ENCODE peak calls at places on chromosomes 2 and 18, in eight cellular contexts. Y is H9, H is psoas muscle, E is fibroblast of lung, P is progenitor cell of endocrine pancreas, J is endodermal cell, O is mesothelial cell of epicardium, G is stomach. I is an unnamed sample.

GRCh38 chr2:219119422-219120043 is 41.1 kb downstream of the NHEJ1 start:
- DNase-seq in J (peak), O (peak), E (peak), P (peak), H (peak), G (peak), Y (peak), I (peak)

GRCh38 chr18:44839239-44839666 is 158.6 kb downstream of the SETBP1 start:
- DNase-seq in J (peak), E (peak), O (no peak), P (no peak), G (peak), Y (peak), H (peak), I (peak)

GRCh38 chr2:127321306-127321705 is 27.4 kb upstream of the ERCC3 start:
- DNase-seq in H (no peak), O (no peak), E (no peak), P (no peak), J (no peak), G (no peak), Y (no peak), I (no peak)

GRCh38 chr2:86301711-86302202 is 35.7 kb downstream of the REEP1 start:
- DNase-seq in P (no peak), G (no peak), H (no peak), E (no peak), O (no peak), J (no peak), Y (no peak), I (no peak)

GRCh38 chr2:124476291-124476690 is 451.2 kb downstream of the CNTNAP5 start:
- DNase-seq in P (no peak), G (no peak), H (no peak), E (peak), Y (no peak), J (no peak), O (no peak), I (no peak)

GRCh38 chr2:138531913-138532312 is 30.3 kb downstream of the SPOPL start:
- DNase-seq in P (no peak), O (no peak), J (no peak), H (no peak), G (no peak), Y (no peak), E (no peak), I (no peak)

GRCh38 chr2:68537872-68538271 is 70.5 kb downstream of the APLF start:
- DNase-seq in Y (no peak), P (no peak), G (no peak), H (no peak), O (no peak), E (no peak), J (no peak), I (no peak)

GRCh38 chr2:147843421-147843863 is 1.4 kb upstream of the ACVR2A start:
- DNase-seq in E (no peak), Y (no peak), G (no peak), J (no peak), H (no peak), P (no peak), O (no peak), I (no peak)

GRCh38 chr2:111236027-111236426 is 115.3 kb downstream of the BCL2L11 start:
- DNase-seq in J (peak), H (peak), G (peak), O (no peak), Y (no peak), E (no peak), P (no peak), I (no peak)

GRCh38 chr2:238286987-238287386 is 1.4 kb downstream of the PER2 start:
- DNase-seq in P (no peak), Y (no peak), J (no peak), O (no peak), G (no peak), E (peak), H (peak), I (peak)

GRCh38 chr18:71630686-71631085 is 913.5 kb downstream of the CBLN2 start:
- DNase-seq in E (peak), H (no peak), Y (no peak), O (no peak), G (no peak), P (no peak), J (no peak), I (no peak)

GRCh38 chr2:56008661-56009411 is 85.3 kb upstream of the EFEMP1 start:
- DNase-seq in E (peak), J (peak), Y (peak), O (no peak), G (no peak), H (peak), P (no peak), I (no peak)

GRCh38 chr2:54770676-54771075 is 47.2 kb downstream of the EML6 start:
- DNase-seq in Y (no peak), J (no peak), O (no peak), G (no peak), E (no peak), H (no peak), P (no peak), I (no peak)

GRCh38 chr2:188518391-188518790 is 226.7 kb downstream of the GULP1 start:
- DNase-seq in G (no peak), E (peak), O (no peak), J (no peak), Y (no peak), H (no peak), P (no peak), I (no peak)

GRCh38 chr2:16763056-16763455 is 97.4 kb upstream of the CYRIA start:
- DNase-seq in H (no peak), J (no peak), O (no peak), P (no peak), E (no peak), Y (no peak), G (no peak), I (no peak)

GRCh38 chr2:170073288-170073687 is 104.7 kb upstream of the MYO3B start:
- DNase-seq in J (no peak), H (peak), Y (no peak), G (peak), O (no peak), P (no peak), E (peak), I (no peak)

GRCh38 chr2:37982847-37983246 is 57.8 kb downstream of the RMDN2 start:
- DNase-seq in J (no peak), P (no peak), H (no peak), G (no peak), Y (no peak), O (no peak), E (no peak), I (no peak)

GRCh38 chr2:86372641-86373502 is 35.4 kb upstream of the REEP1 start:
- DNase-seq in O (no peak), P (no peak), Y (peak), H (no peak), E (peak), G (peak), J (peak), I (no peak)

GRCh38 chr2:97936199-97936598 is 59.5 kb downstream of the TMEM131 start:
- DNase-seq in H (no peak), P (peak), Y (peak), O (no peak), E (no peak), J (peak), G (no peak), I (peak)

DNA sequence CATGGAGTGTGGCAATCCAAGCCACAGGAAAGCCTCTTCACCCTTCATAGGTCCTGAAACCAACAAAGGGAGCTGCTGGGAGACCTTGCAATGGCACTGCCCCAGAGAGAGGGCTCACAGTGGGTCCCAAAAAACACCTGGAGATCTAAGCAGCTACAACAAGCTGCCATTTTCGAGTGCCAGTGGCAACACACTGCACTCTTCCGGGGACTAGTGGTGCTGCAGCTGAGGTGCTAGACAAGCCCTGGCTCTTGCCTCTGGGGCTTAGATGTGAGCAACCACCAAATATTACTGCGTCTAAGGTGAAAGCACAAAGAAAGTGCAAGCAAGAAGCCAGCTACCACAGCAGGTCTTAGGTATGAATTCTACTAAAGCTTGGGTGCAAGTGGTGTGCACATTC is 192.9 kb downstream of the NOL4 start:
- DNase-seq in Y (peak), E (no peak), P (no peak), H (no peak), J (peak), G (no peak), O (no peak), I (no peak)
- TF ChIP-seq CTCF in Y (peak), E (no peak), P (no peak), H (no peak), J (peak), G (no peak), O (no peak), I (no peak)

GRCh38 chr18:2910751-2911425 is 64.1 kb downstream of the EMILIN2 start:
- DNase-seq in Y (no peak), O (no peak), H (no peak), P (no peak), E (no peak), J (no peak), G (no peak), I (no peak)
- TF ChIP-seq CTCF in Y (no peak), O (no peak), H (no peak), P (no peak), E (no peak), J (no peak), G (no peak), I (no peak)

DNA sequence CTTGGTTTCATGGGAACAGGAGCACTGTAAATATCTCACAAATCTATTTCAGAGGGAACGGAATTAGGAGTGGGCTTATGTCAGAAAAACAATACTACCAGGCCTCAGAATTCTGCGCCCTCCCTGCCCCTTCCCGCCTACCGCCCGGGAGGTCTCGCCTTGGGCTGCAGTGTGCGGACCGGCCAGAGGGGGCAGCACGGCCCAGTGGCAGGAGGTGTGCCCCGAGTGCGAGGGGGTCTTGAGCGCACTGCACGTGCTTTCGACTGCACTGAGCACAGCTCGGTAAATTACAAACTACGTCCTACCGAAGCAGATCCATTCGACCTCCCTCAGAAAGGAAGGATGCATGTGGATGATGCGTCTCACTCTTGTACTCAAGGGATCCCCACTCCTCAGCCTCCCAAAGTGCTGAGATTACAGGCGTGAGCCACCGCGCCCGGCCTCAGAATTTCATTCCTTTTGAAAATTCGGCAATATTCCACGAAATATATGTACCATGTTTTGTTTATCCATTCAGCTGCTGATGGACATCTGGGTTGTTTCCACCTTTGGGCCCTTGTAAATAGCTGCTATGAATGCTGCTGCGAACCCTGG is 297.0 kb downstream of the BCL2 start:
- DNase-seq in J (peak), G (no peak), H (no peak), Y (peak), O (no peak), E (no peak), P (no peak), I (no peak)
- TF ChIP-seq CTCF in J (peak), G (no peak), H (peak), Y (peak), O (peak), E (peak), P (peak), I (peak)

DNA sequence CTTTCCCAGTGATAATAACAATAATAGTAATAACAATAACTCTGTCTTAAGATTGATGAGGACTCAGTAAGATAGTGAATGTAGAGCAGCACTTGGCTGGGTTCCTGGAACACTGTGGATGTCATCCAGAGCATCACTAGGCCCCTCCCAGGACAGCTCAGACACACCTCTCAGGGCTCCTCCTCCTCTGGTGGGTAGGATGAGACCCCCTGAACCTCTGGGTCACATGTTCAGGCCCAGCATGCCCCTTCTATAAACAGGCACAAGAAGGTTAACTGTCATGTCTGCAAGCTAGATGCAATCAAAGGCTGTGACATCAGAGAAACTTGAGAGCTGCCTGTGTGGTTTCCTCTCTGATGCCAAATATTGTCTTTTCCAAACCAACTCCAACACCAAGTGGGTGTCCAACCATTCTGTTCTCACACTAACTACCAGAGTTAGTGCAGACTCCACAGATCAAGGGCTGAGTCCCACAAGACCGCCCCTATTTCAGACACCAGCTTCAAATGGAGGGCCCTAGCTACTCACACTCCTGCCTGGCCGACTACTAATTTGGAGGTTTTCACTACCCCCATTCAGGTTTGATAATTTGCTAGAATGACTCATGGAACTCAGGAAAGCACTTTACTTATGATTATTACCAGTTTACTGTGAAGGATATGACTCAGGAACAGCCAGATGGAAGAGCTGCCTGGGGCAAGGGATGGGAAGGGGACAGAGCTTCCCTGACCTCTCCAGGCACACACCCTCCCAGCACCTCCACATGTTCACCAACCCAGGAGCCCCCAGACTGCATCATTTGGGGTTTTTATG is 46.4 kb upstream of the BZW1 start:
- DNase-seq in J (no peak), H (peak), P (no peak), Y (no peak), G (no peak), E (peak), O (no peak), I (no peak)
- TF ChIP-seq CTCF in J (no peak), H (no peak), P (no peak), Y (no peak), G (no peak), E (no peak), O (no peak), I (no peak)

GRCh38 chr2:84854835-84855234 is 26.0 kb downstream of the TRABD2A start:
- DNase-seq in H (no peak), P (no peak), G (no peak), Y (no peak), E (no peak), O (no peak), J (peak), I (no peak)

GRCh38 chr2:84856785-84857184 is 24.1 kb downstream of the TRABD2A start:
- DNase-seq in J (peak), H (no peak), Y (no peak), O (no peak), E (no peak), G (no peak), P (no peak), I (no peak)

GRCh38 chr2:84857566-84857965 is 23.3 kb downstream of the TRABD2A start:
- DNase-seq in O (no peak), Y (no peak), J (peak), E (no peak), P (no peak), H (no peak), G (no peak), I (no peak)

GRCh38 chr2:84855730-84856129 is 25.2 kb downstream of the TRABD2A start:
- DNase-seq in E (no peak), H (no peak), Y (peak), O (no peak), J (peak), P (no peak), G (no peak), I (no peak)

GRCh38 chr2:84858123-84858522 is 22.8 kb downstream of the TRABD2A start:
- DNase-seq in G (no peak), O (no peak), P (no peak), Y (no peak), E (no peak), H (no peak), J (peak), I (no peak)
- TF ChIP-seq CTCF in G (no peak), O (no peak), P (no peak), Y (peak), E (peak), H (no peak), J (peak), I (no peak)

I was measured in spleen.